ENCODE peak calls at places on chromosomes 3 and 15, in five cellular contexts. R is astrocyte of the cerebellum, B is endothelial cell, F is colonic mucosa, E is AG04450. Y is an unnamed sample.

GRCh38 chr3:151230644-151231043 is 27.6 kb upstream of the GPR171 start:
- DNase-seq in R (no peak), B (no peak), F (no peak), E (no peak), Y (no peak)

GRCh38 chr15:99536422-99537033 is 29.3 kb upstream of the MEF2A start:
- DNase-seq in R (peak; percentile 9), B (no peak), F (no peak), E (no peak), Y (no peak)

GRCh38 chr3:52831500-52832301 is 1.2 kb upstream of the ITIH4 start:
- DNase-seq in R (peak; percentile 53), B (no peak), F (peak; percentile 61), E (no peak), Y (peak; percentile 54)

GRCh38 chr15:75720787-75721461 is 8.3 kb upstream of the CSPG4 start:
- DNase-seq in R (no peak), B (no peak), F (peak; percentile 89), E (no peak), Y (no peak)

GRCh38 chr3:179956416-179956830 is 80.3 kb downstream of the PEX5L start:
- DNase-seq in R (peak; percentile 35), B (no peak), F (no peak), E (no peak), Y (no peak)

GRCh38 chr3:18217512-18218174 is 207.5 kb downstream of the SATB1 start:
- DNase-seq in R (no peak), B (no peak), F (no peak), E (no peak), Y (no peak)

GRCh38 chr15:57090460-57090859 is 172.0 kb downstream of the TCF12 start:
- DNase-seq in R (no peak), B (no peak), F (no peak), E (no peak), Y (no peak)

GRCh38 chr3:63046152-63046551 is 170.9 kb upstream of the CADPS start:
- DNase-seq in R (no peak), B (no peak), F (peak; percentile 30), E (no peak), Y (no peak)

GRCh38 chr3:84223512-84223911 is 735.3 kb upstream of the CADM2 start:
- DNase-seq in R (no peak), B (no peak), F (no peak), E (no peak), Y (no peak)

GRCh38 chr3:27669505-27670085 is 52.5 kb downstream of the EOMES start:
- DNase-seq in R (peak; percentile 48), B (no peak), F (no peak), E (no peak), Y (no peak)

GRCh38 chr15:66936115-66936863 is 129.1 kb upstream of the SMAD3 start:
- DNase-seq in R (no peak), B (no peak), F (no peak), E (peak; percentile 44), Y (no peak)

GRCh38 chr3:32532434-32532833 is 29.8 kb upstream of the CMTM6 start:
- DNase-seq in R (no peak), B (no peak), F (no peak), E (no peak), Y (no peak)

GRCh38 chr3:114953215-114953799 is 193.8 kb downstream of the ZBTB20 start:
- DNase-seq in R (no peak), B (no peak), F (no peak), E (no peak), Y (no peak)

GRCh38 chr15:40582726-40583246 is 11.3 kb upstream of the KNL1 start:
- DNase-seq in R (no peak), B (no peak), F (no peak), E (no peak), Y (no peak)

GRCh38 chr3:168248383-168249047 is 152.8 kb upstream of the GOLIM4 start:
- DNase-seq in R (no peak), B (peak; percentile 54), F (no peak), E (no peak), Y (no peak)

GRCh38 chr3:63193647-63194046 is 84.5 kb upstream of the SYNPR start:
- DNase-seq in R (peak; percentile 20), B (no peak), F (no peak), E (no peak), Y (no peak)

GRCh38 chr3:69120879-69121464 is 1.4 kb downstream of the LMOD3 start:
- DNase-seq in R (peak; percentile 74), B (peak; percentile 78), F (peak; percentile 86), E (peak; percentile 27), Y (peak; percentile 77)

GRCh38 chr15:88513195-88513594 is 33.3 kb downstream of the DET1 start:
- DNase-seq in R (no peak), B (no peak), F (no peak), E (no peak), Y (no peak)

GRCh38 chr3:177569823-177570657 is 372.8 kb upstream of the TBL1XR1 start:
- DNase-seq in R (no peak), B (no peak), F (no peak), E (no peak), Y (no peak)

GRCh38 chr3:185552358-185552877 is at the start of gene LIPH:
- DNase-seq in R (no peak), B (no peak), F (peak; percentile 78), E (no peak), Y (no peak)

GRCh38 chr3:116837474-116837873 is 127.9 kb downstream of the TUSC7 start:
- DNase-seq in R (no peak), B (no peak), F (no peak), E (no peak), Y (no peak)
- TF ChIP-seq CTCF in R (no peak), B (no peak), F (no peak), E (no peak), Y (no peak)

DNA sequence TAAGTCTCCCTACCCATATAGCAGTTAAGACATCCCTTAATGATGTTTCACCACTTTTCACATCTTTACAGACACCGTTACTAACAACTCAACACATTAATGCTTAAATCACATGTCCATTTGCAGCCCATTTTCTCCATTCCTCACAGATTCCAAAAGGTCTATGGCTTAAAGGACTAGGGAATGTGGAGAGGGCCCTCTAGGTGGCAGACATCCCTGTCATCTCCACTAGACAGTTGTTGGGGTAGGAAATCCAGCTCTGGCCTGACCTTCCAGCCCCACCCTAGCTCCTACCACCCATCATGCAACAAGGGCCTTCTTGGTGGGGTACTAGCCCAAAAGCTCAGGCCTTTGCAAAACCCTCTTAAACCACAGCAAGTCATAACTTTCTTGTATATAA is 25.2 kb downstream of the CPEB1 start:
- DNase-seq in R (no peak), B (no peak), F (no peak), E (no peak), Y (no peak)
- TF ChIP-seq CTCF in R (peak; percentile 2), B (no peak), F (no peak), E (no peak), Y (no peak)

DNA sequence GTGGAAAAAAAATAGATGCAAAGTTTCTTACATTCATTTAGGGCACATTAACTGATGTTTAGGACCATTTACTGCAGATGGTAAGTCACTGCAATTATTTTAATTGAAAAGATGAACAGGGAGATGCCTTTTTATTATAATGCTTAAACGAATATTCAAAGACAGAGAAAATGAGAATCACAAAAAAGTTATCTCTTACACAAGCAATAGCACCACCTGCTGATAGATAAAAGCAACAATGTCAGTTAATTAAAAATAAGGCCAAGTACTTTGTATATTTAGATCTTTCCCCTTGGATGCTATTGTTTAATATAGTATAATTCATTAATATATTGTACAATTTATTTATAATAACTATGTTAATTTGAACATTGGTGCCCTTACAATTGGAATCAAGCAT is 55.9 kb downstream of the IFT80 start:
- DNase-seq in R (peak; percentile 4), B (no peak), F (no peak), E (no peak), Y (no peak)
- TF ChIP-seq CTCF in R (no peak), B (peak; percentile 48), F (peak; percentile 19), E (peak; percentile 42), Y (peak; percentile 45)

GRCh38 chr3:13192471-13193213 is 119.4 kb upstream of the IQSEC1 start:
- DNase-seq in R (no peak), B (peak; percentile 51), F (no peak), E (no peak), Y (no peak)
- TF ChIP-seq CTCF in R (peak; percentile 49), B (peak; percentile 56), F (no peak), E (peak; percentile 42), Y (peak; percentile 56)

DNA sequence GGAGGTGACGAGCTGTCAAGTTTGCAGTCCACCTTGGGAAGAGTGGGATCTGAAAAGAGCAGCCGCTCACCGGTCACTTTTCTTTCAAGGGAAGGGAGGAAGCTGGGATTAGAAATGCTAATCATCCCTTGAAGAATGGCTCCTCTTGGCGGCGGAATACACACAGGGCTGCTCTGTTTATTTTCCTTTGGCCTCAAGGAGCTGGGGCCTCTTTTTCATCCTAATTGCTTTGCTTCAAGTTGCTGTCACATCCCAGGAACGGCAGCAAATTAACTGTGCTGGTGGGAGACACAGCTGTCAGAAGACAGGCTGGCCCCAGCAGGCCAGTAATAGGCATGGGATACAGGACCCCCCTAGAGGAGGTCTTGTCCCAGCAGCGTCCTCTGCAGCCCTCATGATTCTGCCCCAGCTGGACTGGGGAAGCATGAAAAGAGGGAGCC is 6.7 kb downstream of the KBTBD13 start:
- DNase-seq in R (peak; percentile 36), B (no peak), F (no peak), E (peak; percentile 44), Y (no peak)
- TF ChIP-seq CTCF in R (peak; percentile 57), B (no peak), F (no peak), E (peak; percentile 71), Y (no peak)

GRCh38 chr3:149703474-149703873 is 45.6 kb upstream of the WWTR1 start:
- DNase-seq in R (no peak), B (no peak), F (no peak), E (no peak), Y (no peak)
- TF ChIP-seq CTCF in R (no peak), B (no peak), F (no peak), E (no peak), Y (no peak)

GRCh38 chr3:43733459-43734384 is 43.0 kb downstream of the ABHD5 start:
- DNase-seq in R (peak; percentile 57), B (no peak), F (no peak), E (no peak), Y (no peak)
- TF ChIP-seq CTCF in R (no peak), B (no peak), F (no peak), E (no peak), Y (no peak)

DNA sequence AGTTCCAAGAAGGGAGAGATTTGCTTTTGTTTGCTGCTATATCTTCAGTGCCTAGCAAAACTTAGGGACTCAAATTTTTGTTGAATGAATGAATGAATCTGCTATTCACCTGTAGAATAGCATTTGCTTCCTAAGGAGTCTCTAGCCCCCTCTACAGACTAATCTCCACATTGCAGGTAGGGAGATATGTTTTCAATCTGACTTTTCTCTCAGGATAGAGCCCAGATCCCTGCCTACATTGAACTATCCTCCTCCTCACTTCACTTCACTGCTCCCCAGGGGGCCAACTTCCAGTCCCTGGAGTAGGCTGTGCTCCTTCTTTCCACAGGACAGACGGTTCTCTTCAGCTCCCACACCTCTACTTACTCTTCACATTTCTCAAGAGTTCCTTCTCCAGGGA is 81.9 kb upstream of the PTX3 start:
- DNase-seq in R (no peak), B (peak; percentile 60), F (peak; percentile 24), E (no peak), Y (no peak)
- TF ChIP-seq CTCF in R (peak; percentile 51), B (peak; percentile 70), F (no peak), E (peak; percentile 52), Y (peak; percentile 21)